ENCODE peak calls at places on chromosomes 3 and 15, in eight cellular contexts. C, W, P, F, Q, H, T and D are unnamed samples.

GRCh38 chr15:73593278-73594074 is 39.7 kb downstream of the NPTN start:
- DNase-seq in C (peak; percentile 73), W (peak; percentile 36), P (no peak), F (no peak), Q (no peak), H (no peak), T (no peak), D (no peak)

GRCh38 chr3:182902236-182902635 is 78.1 kb downstream of the DCUN1D1 start:
- DNase-seq in C (no peak), W (no peak), P (no peak), F (no peak), Q (no peak), H (no peak), T (no peak), D (no peak)

GRCh38 chr3:151818361-151818760 is 4.4 kb downstream of the AADAC start:
- DNase-seq in C (no peak), W (no peak), P (no peak), F (no peak), Q (no peak), H (no peak), T (no peak), D (no peak)

GRCh38 chr3:133896002-133896761 is 500 bp upstream of the RAB6B start:
- DNase-seq in C (peak; percentile 7), W (no peak), P (peak; percentile 4), F (peak; percentile 30), Q (no peak), H (no peak), T (no peak), D (no peak)

GRCh38 chr3:46926871-46927717 is 49.5 kb downstream of the CCDC12 start:
- DNase-seq in C (no peak), W (no peak), P (no peak), F (no peak), Q (no peak), H (no peak), T (no peak), D (no peak)

GRCh38 chr3:147651107-147651506 is 241.9 kb downstream of the ZIC1 start:
- DNase-seq in C (peak; percentile 14), W (peak; percentile 19), P (peak; percentile 49), F (no peak), Q (no peak), H (no peak), T (no peak), D (no peak)

GRCh38 chr3:184663756-184664155 is 48.1 kb downstream of the MAGEF1 start:
- DNase-seq in C (no peak), W (no peak), P (peak; percentile 49), F (no peak), Q (no peak), H (no peak), T (peak; percentile 75), D (no peak)

GRCh38 chr15:52652984-52653383 is 26.2 kb downstream of the ATOSA start:
- DNase-seq in C (peak; percentile 47), W (peak; percentile 66), P (peak; percentile 88), F (no peak), Q (no peak), H (peak; percentile 6), T (peak; percentile 42), D (no peak)

GRCh38 chr3:39639344-39640236 is 169.8 kb upstream of the MYRIP start:
- DNase-seq in C (peak; percentile 88), W (peak; percentile 96), P (peak; percentile 98), F (no peak), Q (peak; percentile 54), H (peak; percentile 82), T (peak; percentile 90), D (no peak)

GRCh38 chr3:52798978-52799476 is 4.4 kb downstream of the ITIH3 start:
- DNase-seq in C (no peak), W (no peak), P (peak; percentile 17), F (peak; percentile 80), Q (peak; percentile 38), H (peak; percentile 41), T (no peak), D (no peak)

GRCh38 chr15:75693501-75694240 is 19.0 kb downstream of the CSPG4 start:
- DNase-seq in C (peak; percentile 59), W (no peak), P (peak; percentile 82), F (no peak), Q (no peak), H (peak; percentile 83), T (peak; percentile 84), D (no peak)

GRCh38 chr15:88803920-88804247 is 648 bp downstream of the ACAN start:
- DNase-seq in C (no peak), W (no peak), P (no peak), F (no peak), Q (no peak), H (no peak), T (no peak), D (no peak)

GRCh38 chr3:184740509-184741258 is 28.8 kb upstream of the MAGEF1 start:
- DNase-seq in C (peak; percentile 54), W (peak; percentile 16), P (peak; percentile 68), F (no peak), Q (no peak), H (peak; percentile 45), T (peak; percentile 66), D (no peak)

GRCh38 chr3:16060945-16061344 is 113.5 kb upstream of the GALNT15 start:
- DNase-seq in C (peak; percentile 91), W (peak; percentile 96), P (peak; percentile 97), F (no peak), Q (no peak), H (peak; percentile 77), T (peak; percentile 93), D (no peak)

GRCh38 chr3:13676618-13677017 is 127.7 kb downstream of the FBLN2 start:
- DNase-seq in C (no peak), W (no peak), P (no peak), F (no peak), Q (no peak), H (no peak), T (no peak), D (no peak)

GRCh38 chr3:49669352-49669751 is 4.8 kb upstream of the APEH start:
- DNase-seq in C (no peak), W (no peak), P (no peak), F (no peak), Q (no peak), H (no peak), T (no peak), D (no peak)

GRCh38 chr3:43584043-43584826 is 37.6 kb downstream of the ANO10 start:
- DNase-seq in C (no peak), W (peak; percentile 22), P (peak; percentile 54), F (no peak), Q (no peak), H (no peak), T (peak; percentile 22), D (no peak)

GRCh38 chr3:48222616-48223513 is at the start of gene CAMP:
- DNase-seq in C (peak; percentile 79), W (no peak), P (peak; percentile 64), F (peak; percentile 37), Q (no peak), H (no peak), T (peak; percentile 38), D (no peak)

GRCh38 chr3:53859178-53859577 is 12.8 kb downstream of the IL17RB start:
- DNase-seq in C (no peak), W (no peak), P (no peak), F (no peak), Q (no peak), H (no peak), T (no peak), D (no peak)

GRCh38 chr15:38768970-38769369 is 204.4 kb upstream of the RASGRP1 start:
- DNase-seq in C (peak; percentile 61), W (peak; percentile 46), P (peak; percentile 62), F (peak; percentile 4), Q (no peak), H (peak; percentile 32), T (peak; percentile 84), D (no peak)

GRCh38 chr3:58531555-58531954 is 5.4 kb downstream of the ACOX2 start:
- DNase-seq in C (no peak), W (no peak), P (no peak), F (no peak), Q (no peak), H (no peak), T (no peak), D (no peak)

GRCh38 chr3:123696796-123697195 is 111.9 kb upstream of the HACD2 start:
- DNase-seq in C (no peak), W (no peak), P (no peak), F (no peak), Q (no peak), H (no peak), T (no peak), D (no peak)

GRCh38 chr3:167507954-167508353 is 34.1 kb upstream of the SERPINI2 start:
- DNase-seq in C (no peak), W (no peak), P (no peak), F (no peak), Q (no peak), H (no peak), T (no peak), D (no peak)

GRCh38 chr3:152291649-152292066 is 22.9 kb downstream of the MBNL1 start:
- DNase-seq in C (no peak), W (peak; percentile 64), P (peak; percentile 61), F (no peak), Q (no peak), H (no peak), T (no peak), D (no peak)

GRCh38 chr3:132660056-132660744 is at the start of gene UBA5:
- DNase-seq in C (peak; percentile 65), W (peak; percentile 44), P (peak; percentile 77), F (peak; percentile 58), Q (peak; percentile 33), H (peak; percentile 73), T (peak; percentile 63), D (peak; percentile 61)

GRCh38 chr15:40766194-40766830 is 2.4 kb downstream of the GCHFR start:
- DNase-seq in C (no peak), W (no peak), P (peak; percentile 75), F (no peak), Q (no peak), H (no peak), T (no peak), D (no peak)

GRCh38 chr15:84781505-84781904 is 33.1 kb downstream of the ZNF592 start:
- DNase-seq in C (no peak), W (no peak), P (peak; percentile 10), F (no peak), Q (no peak), H (no peak), T (peak; percentile 64), D (no peak)

GRCh38 chr3:152474585-152474984 is 205.9 kb downstream of the MBNL1 start:
- DNase-seq in C (peak; percentile 92), W (peak; percentile 76), P (peak; percentile 78), F (peak; percentile 42), Q (peak; percentile 42), H (peak; percentile 33), T (peak; percentile 88), D (no peak)